ENCODE peak calls at places on chromosomes 5 and 9, in ten cellular contexts. I is IMR-90, B is brain microvascular endothelial cell, C is BJ, T is spleen, O is transverse colon, N is type B pancreatic cell, H is neural progenitor cell, K is SK-N-SH, S is fibroblast of lung. U is an unnamed sample.

GRCh38 chr9:86353591-86354047 is 591 bp downstream of the TUT7 start:
- DNase-seq in T (no peak), S (no peak), I (no peak), O (peak), B (no peak), N (no peak), K (no peak), H (no peak), C (no peak), U (peak)

GRCh38 chr5:66307647-66308257 is 163.7 kb downstream of the SREK1 start:
- DNase-seq in H (peak), C (peak), T (no peak), O (no peak), N (no peak), S (peak), B (peak), K (peak), I (peak), U (no peak)

GRCh38 chr5:122126177-122126701 is 3.1 kb upstream of the ZNF474 start:
- DNase-seq in S (peak), C (peak), H (no peak), O (no peak), T (no peak), N (no peak), I (peak), B (peak), K (no peak), U (no peak)

GRCh38 chr9:80125731-80126264 is 554.0 kb downstream of the TLE4 start:
- DNase-seq in T (no peak), K (no peak), H (no peak), I (peak), B (no peak), O (no peak), N (no peak), C (no peak), S (peak), U (no peak)

GRCh38 chr9:124724415-124725067 is 46.6 kb downstream of the NR6A1 start:
- DNase-seq in O (no peak), B (no peak), N (no peak), S (no peak), C (no peak), K (no peak), T (no peak), H (no peak), I (no peak), U (no peak)

GRCh38 chr9:127802576-127803443 is at the start of gene FPGS:
- DNase-seq in K (peak), I (peak), H (peak), O (peak), B (peak), N (peak), C (peak), S (peak), T (peak), U (peak)

GRCh38 chr5:51380603-51381207 is 2.5 kb upstream of the ISL1 start:
- DNase-seq in C (no peak), N (no peak), K (peak), H (peak), I (peak), B (peak), T (no peak), O (no peak), S (no peak), U (peak)

GRCh38 chr9:132988244-132989013 is 9.9 kb downstream of the GFI1B start:
- DNase-seq in T (no peak), I (no peak), K (no peak), H (no peak), S (no peak), O (no peak), C (no peak), B (no peak), N (no peak), U (no peak)

GRCh38 chr9:114516913-114517312 is 11.6 kb upstream of the WHRN start:
- DNase-seq in I (peak), B (peak), C (no peak), H (no peak), S (peak), K (no peak), T (no peak), O (no peak), N (no peak), U (no peak)

GRCh38 chr5:95667219-95667618 is 15.6 kb downstream of the SPATA9 start:
- DNase-seq in B (no peak), S (no peak), K (no peak), H (no peak), T (no peak), C (no peak), I (no peak), N (no peak), O (no peak), U (no peak)

GRCh38 chr9:106758911-106759310 is 104.1 kb upstream of the ZNF462 start:
- DNase-seq in H (no peak), T (no peak), N (no peak), C (no peak), S (no peak), O (no peak), K (no peak), B (no peak), I (no peak), U (no peak)

GRCh38 chr5:5025774-5026406 is 114.2 kb upstream of the ADAMTS16 start:
- DNase-seq in B (no peak), S (no peak), N (no peak), H (no peak), K (peak), C (no peak), T (no peak), O (no peak), I (no peak), U (peak)

GRCh38 chr5:149447373-149448367 is 68.6 kb upstream of the IL17B start:
- DNase-seq in O (no peak), S (peak), H (no peak), T (no peak), N (no peak), B (no peak), C (no peak), I (no peak), K (no peak), U (no peak)

GRCh38 chr9:114286146-114286679 is 36.7 kb upstream of the ORM1 start:
- DNase-seq in S (no peak), C (no peak), T (peak), I (no peak), H (no peak), B (no peak), O (no peak), K (peak), N (peak), U (no peak)

GRCh38 chr9:129835860-129836223 is 584 bp downstream of the USP20 start:
- DNase-seq in B (peak), C (no peak), S (no peak), T (no peak), H (peak), O (no peak), N (no peak), K (peak), I (peak), U (peak)

GRCh38 chr5:39570418-39571027 is 145.7 kb upstream of the DAB2 start:
- DNase-seq in H (peak), C (no peak), S (peak), N (no peak), K (peak), O (no peak), B (peak), T (no peak), I (peak), U (no peak)

GRCh38 chr5:158139161-158139560 is 280.2 kb upstream of the CLINT1 start:
- DNase-seq in H (no peak), B (no peak), N (no peak), T (no peak), K (no peak), O (no peak), C (no peak), I (no peak), S (peak), U (no peak)

GRCh38 chr9:89808801-89809200 is 204.0 kb downstream of the GADD45G start:
- DNase-seq in N (peak), C (no peak), O (no peak), S (peak), K (no peak), B (peak), T (no peak), H (no peak), I (no peak), U (no peak)

GRCh38 chr9:114606597-114607207 is 4.4 kb upstream of the TMEM268 start:
- DNase-seq in B (peak), I (peak), O (no peak), H (no peak), K (no peak), S (peak), T (no peak), C (no peak), N (no peak), U (no peak)

GRCh38 chr9:38068616-38068865 is 486 bp downstream of the SHB start:
- DNase-seq in C (no peak), I (peak), N (no peak), H (no peak), S (peak), O (peak), T (no peak), K (peak), B (no peak), U (peak)

GRCh38 chr9:130692365-130692764 is 1.2 kb upstream of the EXOSC2 start:
- DNase-seq in O (no peak), H (peak), B (no peak), T (peak), S (peak), N (no peak), K (peak), I (no peak), C (no peak), U (peak)

GRCh38 chr9:86975086-86975485 is 27.8 kb upstream of the GAS1 start:
- DNase-seq in T (no peak), O (no peak), I (no peak), H (no peak), K (no peak), N (no peak), C (peak), B (no peak), S (no peak), U (no peak)

GRCh38 chr9:4195285-4195684 is 104.6 kb downstream of the GLIS3 start:
- DNase-seq in K (no peak), N (no peak), B (no peak), S (no peak), H (no peak), C (no peak), O (no peak), T (no peak), I (no peak), U (no peak)

GRCh38 chr9:128072144-128073021 is 4.4 kb downstream of the SLC25A25 start:
- DNase-seq in H (no peak), O (peak), B (peak), C (peak), N (no peak), I (peak), K (no peak), S (peak), T (no peak), U (peak)

GRCh38 chr5:16618138-16618897 is 1.5 kb upstream of the RETREG1 start:
- DNase-seq in C (no peak), S (no peak), N (no peak), I (no peak), O (no peak), T (no peak), H (peak), K (peak), B (no peak), U (no peak)

GRCh38 chr5:109705596-109705995 is 15.9 kb downstream of the MAN2A1 start:
- DNase-seq in K (no peak), C (no peak), B (peak), T (no peak), S (peak), H (peak), N (no peak), I (peak), O (no peak), U (no peak)

GRCh38 chr9:70093944-70094343 is 50.3 kb downstream of the MAMDC2 start:
- DNase-seq in O (no peak), N (no peak), T (no peak), I (no peak), C (no peak), S (no peak), K (no peak), H (no peak), B (no peak), U (no peak)

GRCh38 chr5:18792145-18792544 is 1157.9 kb downstream of the TAF11L14 start:
- DNase-seq in S (peak), I (no peak), B (no peak), N (no peak), T (no peak), C (no peak), K (no peak), H (no peak), O (peak), U (no peak)

GRCh38 chr9:131366745-131367401 is 27.0 kb upstream of the PRRC2B start:
- DNase-seq in N (no peak), T (no peak), H (peak), O (peak), I (peak), C (peak), S (peak), B (peak), K (peak), U (peak)

GRCh38 chr9:127556871-127557270 is 55.2 kb upstream of the STXBP1 start:
- DNase-seq in H (no peak), K (no peak), T (no peak), I (no peak), B (no peak), N (no peak), S (no peak), C (no peak), O (no peak), U (no peak)

GRCh38 chr5:147805030-147805454 is 22.5 kb upstream of the JAKMIP2 start:
- DNase-seq in H (no peak), K (no peak), S (no peak), T (peak), B (no peak), C (no peak), O (peak), N (no peak), I (no peak), U (peak)

GRCh38 chr5:57452885-57453284 is 29.7 kb downstream of the ACTBL2 start:
- DNase-seq in O (no peak), B (no peak), K (no peak), H (no peak), S (no peak), C (no peak), N (no peak), T (no peak), I (no peak), U (no peak)

GRCh38 chr5:152701305-152701704 is 296.2 kb upstream of the NMUR2 start:
- DNase-seq in O (no peak), T (no peak), C (no peak), S (no peak), B (no peak), H (no peak), I (no peak), N (no peak), K (no peak), U (no peak)

GRCh38 chr9:83081846-83082245 is 18.9 kb upstream of the RASEF start:
- DNase-seq in O (no peak), I (no peak), B (no peak), N (no peak), T (no peak), H (no peak), C (no peak), S (no peak), K (no peak), U (no peak)

GRCh38 chr9:130675396-130675795 is 11.0 kb downstream of the PRDM12 start:
- DNase-seq in O (no peak), N (no peak), S (no peak), T (no peak), C (no peak), H (no peak), K (no peak), I (no peak), B (no peak), U (no peak)

GRCh38 chr9:23123048-23123632 is 676.5 kb downstream of the DMRTA1 start:
- DNase-seq in B (peak), S (peak), O (peak), I (peak), T (no peak), H (peak), K (peak), N (no peak), C (no peak), U (peak)

GRCh38 chr9:36716496-36716895 is 143.8 kb downstream of the MELK start:
- DNase-seq in C (no peak), S (peak), B (peak), N (no peak), T (no peak), H (no peak), O (no peak), I (peak), K (no peak), U (no peak)

GRCh38 chr9:13717356-13718057 is 438.0 kb upstream of the MPDZ start:
- DNase-seq in K (no peak), I (peak), O (no peak), C (no peak), T (no peak), N (no peak), B (peak), H (no peak), S (peak), U (no peak)

GRCh38 chr5:759111-759741 is 25.3 kb downstream of the ZDHHC11B start:
- DNase-seq in T (peak), N (peak), K (peak), O (peak), B (no peak), C (no peak), H (peak), S (no peak), I (no peak), U (peak)

GRCh38 chr9:81771606-81772005 is 82.3 kb upstream of the TLE1 start:
- DNase-seq in B (peak), S (peak), H (no peak), K (peak), N (no peak), O (no peak), C (no peak), T (no peak), I (peak), U (no peak)

GRCh38 chr5:34835664-34836063 is 3.3 kb upstream of the TTC23L start:
- DNase-seq in I (no peak), S (no peak), H (no peak), C (no peak), N (no peak), B (no peak), K (no peak), O (no peak), T (no peak), U (no peak)

GRCh38 chr5:34834794-34835089 is 4.2 kb upstream of the TTC23L start:
- DNase-seq in S (no peak), O (no peak), I (no peak), N (no peak), C (no peak), K (no peak), H (no peak), T (no peak), B (no peak), U (no peak)

GRCh38 chr5:34832568-34832967 is 6.4 kb upstream of the TTC23L start:
- DNase-seq in S (no peak), B (no peak), N (no peak), I (no peak), C (no peak), T (no peak), K (no peak), O (no peak), H (no peak), U (no peak)

GRCh38 chr5:34833090-34833489 is 5.9 kb upstream of the TTC23L start:
- DNase-seq in B (no peak), I (no peak), T (no peak), N (no peak), C (no peak), S (no peak), O (no peak), H (no peak), K (no peak), U (no peak)

GRCh38 chr5:34833991-34834793 is 4.8 kb upstream of the TTC23L start:
- DNase-seq in C (no peak), N (no peak), K (no peak), I (no peak), S (no peak), O (no peak), H (no peak), T (no peak), B (no peak), U (no peak)
- TF ChIP-seq CTCF in C (no peak), N (no peak), K (no peak), I (no peak), S (no peak), O (no peak), H (peak), T (no peak), B (peak), U (no peak)

DNA sequence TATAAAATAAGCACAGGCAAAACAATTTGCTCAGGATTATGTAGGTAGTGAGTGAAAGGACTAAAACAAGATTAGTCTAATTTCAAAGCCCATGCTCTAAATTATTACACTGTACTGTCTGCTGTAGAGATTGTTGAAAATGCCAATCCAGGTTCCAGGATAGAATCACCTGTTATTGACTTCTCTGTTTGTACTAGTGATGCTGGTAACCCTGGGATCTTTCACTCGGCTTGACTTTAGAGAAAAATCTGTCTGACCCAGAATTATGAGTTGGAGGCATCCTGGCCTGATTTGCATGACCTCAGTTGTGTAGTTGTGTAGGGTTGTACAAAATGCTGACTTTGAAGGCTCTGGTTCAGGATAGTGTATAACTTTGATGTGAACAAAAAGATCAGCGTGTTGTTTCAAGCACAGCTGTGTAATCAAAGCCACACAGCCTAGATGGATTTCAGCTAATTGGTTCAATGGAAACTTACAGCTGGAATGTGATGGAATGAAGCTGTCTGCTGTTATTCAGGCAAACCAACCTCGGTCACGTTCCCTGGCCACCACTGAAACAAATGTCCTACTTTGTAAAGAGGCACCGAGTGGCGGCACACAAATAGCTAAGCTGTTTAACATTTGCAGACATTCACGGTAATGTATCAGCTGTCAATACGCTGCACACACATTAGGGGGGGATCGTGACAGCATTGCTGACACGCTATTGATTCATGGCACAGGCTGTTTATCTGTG is 340.3 kb downstream of the KCTD16 start:
- DNase-seq in B (no peak), T (no peak), N (no peak), K (no peak), C (no peak), O (no peak), I (no peak), H (peak), S (no peak), U (no peak)
- TF ChIP-seq CTCF in B (no peak), T (no peak), N (no peak), K (no peak), C (no peak), O (no peak), I (no peak), H (no peak), S (no peak), U (no peak)

DNA sequence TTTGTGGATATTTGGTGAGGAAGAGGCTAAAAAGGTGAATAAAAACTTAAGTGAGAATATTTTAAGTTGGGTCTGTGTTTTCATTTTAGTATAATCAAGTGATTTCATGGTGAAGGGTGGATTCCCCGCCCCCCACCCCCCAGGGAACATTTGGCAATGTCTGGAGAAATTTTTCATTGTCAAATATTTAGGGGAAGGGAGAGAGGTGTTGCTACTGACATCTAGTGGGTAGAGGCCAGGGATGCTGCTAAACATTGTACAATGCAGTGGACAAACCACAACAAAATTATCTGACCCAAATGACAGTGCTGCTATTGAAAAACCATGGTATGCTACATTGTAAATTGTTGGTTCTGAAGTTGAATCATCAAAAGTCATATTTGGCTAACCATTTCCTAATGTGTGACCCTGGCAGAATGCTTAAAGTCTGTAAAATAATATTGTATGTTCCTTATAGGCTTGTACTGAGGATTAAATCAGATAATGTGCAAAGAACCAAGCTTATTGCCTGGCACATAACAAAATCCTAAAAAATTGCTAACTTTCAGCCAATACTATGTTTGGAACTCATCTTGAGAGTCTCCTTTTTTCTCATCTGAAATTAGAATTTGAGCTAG is 5.6 kb downstream of the C5orf24 start:
- DNase-seq in C (no peak), B (peak), H (no peak), S (peak), I (peak), K (peak), T (no peak), N (no peak), O (no peak), U (no peak)
- TF ChIP-seq CTCF in C (peak), B (peak), H (peak), S (peak), I (peak), K (peak), T (no peak), N (peak), O (no peak), U (peak)

DNA sequence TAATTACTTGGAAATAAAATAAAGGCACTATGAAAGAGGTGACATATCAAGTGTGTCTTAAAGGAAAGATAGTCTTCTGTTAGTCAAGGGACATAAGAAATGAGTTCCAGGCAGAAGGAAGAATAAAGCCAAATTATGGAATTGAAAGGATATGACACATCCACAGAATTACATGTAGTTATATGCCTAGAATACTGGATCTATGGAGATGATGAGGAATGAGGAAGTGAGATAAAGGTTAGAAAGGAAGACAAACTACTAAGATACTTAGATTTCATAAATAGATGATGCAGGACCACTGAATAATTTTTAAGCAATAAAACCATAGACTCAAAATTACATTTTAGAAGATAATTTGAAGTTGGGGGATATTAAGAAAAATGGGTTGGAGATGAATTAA is 609.8 kb downstream of the PTPRD start:
- DNase-seq in B (no peak), I (no peak), N (no peak), C (no peak), H (no peak), K (no peak), S (no peak), T (no peak), O (no peak), U (no peak)
- TF ChIP-seq CTCF in B (no peak), I (no peak), N (no peak), C (no peak), H (no peak), K (no peak), S (no peak), T (no peak), O (no peak), U (no peak)